ENCODE peak calls at places on chromosome 4, in four cellular contexts. D is HepG2, Z is GM12878, L is K562. F is an unnamed sample.

GRCh38 chr4:75621715-75622114 is 8.6 kb downstream of the CDKL2 start:
- DNase-seq in Z (no peak), D (no peak), L (no peak), F (no peak)

GRCh38 chr4:5691491-5692132 is 16.7 kb downstream of the EVC2 start:
- DNase-seq in L (no peak), D (no peak), Z (no peak), F (no peak)

GRCh38 chr4:23728393-23728792 is 161.5 kb downstream of the PPARGC1A start:
- DNase-seq in Z (no peak), D (no peak), L (no peak), F (no peak)

GRCh38 chr4:142687547-142688275 is 158.4 kb downstream of the INPP4B start:
- DNase-seq in L (no peak), Z (no peak), D (no peak), F (no peak)

GRCh38 chr4:15455290-15455689 is 14.4 kb upstream of the CC2D2A start:
- DNase-seq in L (no peak), Z (no peak), D (no peak), F (no peak)

GRCh38 chr4:36255575-36255974 is 11.3 kb upstream of the ARAP2 start:
- DNase-seq in D (no peak), L (no peak), Z (peak; percentile 92), F (no peak)

GRCh38 chr4:16617416-16617815 is 281.0 kb downstream of the LDB2 start:
- DNase-seq in D (no peak), Z (no peak), L (no peak), F (no peak)

GRCh38 chr4:62517721-62518120 is 1317.6 kb downstream of the ADGRL3 start:
- DNase-seq in D (no peak), L (no peak), Z (no peak), F (no peak)

GRCh38 chr4:176238157-176238608 is 30.8 kb downstream of the ASB5 start:
- DNase-seq in Z (no peak), L (no peak), D (no peak), F (no peak)

GRCh38 chr4:25172964-25173917 is 13.0 kb upstream of the SEPSECS start:
- DNase-seq in L (peak; percentile 15), Z (no peak), D (no peak), F (no peak)

GRCh38 chr4:26140150-26140898 is 180.5 kb upstream of the RBPJ start:
- DNase-seq in Z (no peak), L (no peak), D (no peak), F (no peak)

GRCh38 chr4:70992354-70992753 is 1.1 kb upstream of the DCK start:
- DNase-seq in D (no peak), Z (no peak), L (no peak), F (peak; percentile 21)

GRCh38 chr4:139416073-139416673 is 37.7 kb upstream of the RAB33B start:
- DNase-seq in D (peak; percentile 28), Z (no peak), L (peak; percentile 33), F (no peak)

GRCh38 chr4:111556141-111556781 is 589.0 kb upstream of the FAM241A start:
- DNase-seq in Z (no peak), D (no peak), L (no peak), F (no peak)

DNA sequence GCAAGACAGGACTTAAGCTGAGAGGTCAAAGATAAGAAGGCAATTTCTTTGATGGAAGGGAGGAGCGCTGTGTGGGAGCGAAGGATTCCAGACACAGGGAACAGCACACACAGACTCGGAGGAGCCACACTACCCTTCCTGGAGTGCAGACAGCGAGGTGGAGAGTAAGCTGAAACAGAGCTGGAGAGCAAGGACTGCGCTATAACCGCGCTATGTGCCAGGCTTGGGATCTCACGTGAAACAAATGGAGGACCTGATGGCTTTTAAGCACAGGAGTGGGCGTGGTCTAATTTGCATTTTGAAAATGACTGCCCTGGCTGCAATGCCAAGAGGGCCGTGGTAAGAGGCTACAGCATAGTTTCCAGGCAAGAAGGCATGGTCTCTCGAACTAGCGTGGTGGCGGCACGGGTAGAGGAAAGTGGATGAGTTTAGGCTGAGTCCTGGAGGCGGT is 113.9 kb upstream of the SORBS2 start:
- DNase-seq in L (no peak), Z (no peak), D (no peak), F (no peak)
- TF ChIP-seq ETV6 in L (no peak), Z (no peak), D (no peak), F (no peak)

GRCh38 chr4:27728892-27729291 is 868.3 kb downstream of the STIM2 start:
- DNase-seq in L (no peak), D (no peak), Z (no peak), F (no peak)
- TF ChIP-seq ATF3 in L (no peak), D (no peak), Z (no peak), F (no peak)

GRCh38 chr4:163544407-163545038 is 50.0 kb downstream of the TMA16 start:
- DNase-seq in D (peak; percentile 22), Z (no peak), L (peak; percentile 72), F (peak; percentile 64)

GRCh38 chr4:163553146-163553545 is 58.7 kb downstream of the TMA16 start:
- DNase-seq in L (no peak), D (no peak), Z (no peak), F (no peak)

GRCh38 chr4:163550869-163551267 is 56.4 kb downstream of the TMA16 start:
- DNase-seq in Z (no peak), L (no peak), D (no peak), F (no peak)

DNA sequence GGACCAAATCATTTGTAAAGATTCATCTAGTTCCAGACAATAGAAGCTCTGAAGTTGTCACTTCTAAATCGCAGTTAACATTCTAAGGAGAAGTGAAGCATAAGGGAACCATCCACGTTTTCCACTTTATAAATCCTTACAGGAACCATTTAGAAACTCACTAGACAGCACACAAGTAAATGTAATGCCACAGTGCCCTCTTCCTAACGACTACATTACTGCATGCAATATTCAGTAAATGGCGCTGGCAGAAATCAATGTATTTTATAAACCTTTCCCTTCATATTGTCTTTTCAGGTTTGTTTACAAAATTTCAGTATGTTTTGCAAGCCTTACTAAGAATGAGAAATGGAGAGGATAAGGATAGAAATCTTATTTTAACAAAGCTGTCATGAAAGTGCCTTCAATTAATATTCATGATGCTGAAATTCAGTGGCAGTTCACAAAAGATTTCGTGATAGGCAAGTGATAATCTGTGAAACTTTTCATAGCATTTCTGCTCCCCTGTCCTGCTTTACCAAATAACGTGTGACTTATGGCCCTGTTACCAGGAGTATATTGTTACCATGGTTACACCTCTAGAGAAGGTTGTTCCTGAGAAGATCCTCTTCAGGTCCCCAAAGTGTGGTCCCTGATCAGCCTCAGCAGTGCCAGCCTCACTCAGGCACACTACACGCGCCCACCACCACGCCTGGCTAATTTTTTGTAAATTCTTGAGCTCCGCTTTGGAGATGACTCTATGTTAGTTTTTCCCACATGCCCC is 54.2 kb downstream of the TMA16 start:
- DNase-seq in Z (no peak), L (peak; percentile 18), D (peak; percentile 37), F (no peak)
- TF ChIP-seq ETV6 in Z (no peak), L (no peak), D (no peak), F (no peak)

GRCh38 chr4:108512615-108513505 is 107.5 kb upstream of the RPL34 start:
- DNase-seq in Z (no peak), L (peak; percentile 26), D (peak; percentile 29), F (peak; percentile 51)
- TF ChIP-seq ATF3 in Z (no peak), L (no peak), D (no peak), F (no peak)

GRCh38 chr4:146049802-146050201 is 111.2 kb upstream of the ZNF827 start:
- DNase-seq in D (no peak), L (peak; percentile 16), Z (peak; percentile 56), F (no peak)
- TF ChIP-seq ETV6 in D (no peak), L (no peak), Z (peak; percentile 77), F (no peak)

GRCh38 chr4:152967942-152968341 is 31.8 kb downstream of the FHDC1 start:
- DNase-seq in D (no peak), L (no peak), Z (no peak), F (no peak)

GRCh38 chr4:152968806-152969394 is 32.8 kb downstream of the FHDC1 start:
- DNase-seq in L (no peak), D (no peak), Z (no peak), F (no peak)

GRCh38 chr4:152971053-152971452 is 34.9 kb downstream of the FHDC1 start:
- DNase-seq in Z (no peak), L (no peak), D (no peak), F (no peak)

GRCh38 chr4:152972821-152973613 is 36.9 kb downstream of the FHDC1 start:
- DNase-seq in Z (no peak), L (no peak), D (no peak), F (no peak)

GRCh38 chr4:152970102-152970820 is 34.1 kb downstream of the FHDC1 start:
- DNase-seq in D (no peak), Z (no peak), L (no peak), F (no peak)
- TF ChIP-seq ATF3 in D (no peak), Z (no peak), L (no peak), F (no peak)

DNA sequence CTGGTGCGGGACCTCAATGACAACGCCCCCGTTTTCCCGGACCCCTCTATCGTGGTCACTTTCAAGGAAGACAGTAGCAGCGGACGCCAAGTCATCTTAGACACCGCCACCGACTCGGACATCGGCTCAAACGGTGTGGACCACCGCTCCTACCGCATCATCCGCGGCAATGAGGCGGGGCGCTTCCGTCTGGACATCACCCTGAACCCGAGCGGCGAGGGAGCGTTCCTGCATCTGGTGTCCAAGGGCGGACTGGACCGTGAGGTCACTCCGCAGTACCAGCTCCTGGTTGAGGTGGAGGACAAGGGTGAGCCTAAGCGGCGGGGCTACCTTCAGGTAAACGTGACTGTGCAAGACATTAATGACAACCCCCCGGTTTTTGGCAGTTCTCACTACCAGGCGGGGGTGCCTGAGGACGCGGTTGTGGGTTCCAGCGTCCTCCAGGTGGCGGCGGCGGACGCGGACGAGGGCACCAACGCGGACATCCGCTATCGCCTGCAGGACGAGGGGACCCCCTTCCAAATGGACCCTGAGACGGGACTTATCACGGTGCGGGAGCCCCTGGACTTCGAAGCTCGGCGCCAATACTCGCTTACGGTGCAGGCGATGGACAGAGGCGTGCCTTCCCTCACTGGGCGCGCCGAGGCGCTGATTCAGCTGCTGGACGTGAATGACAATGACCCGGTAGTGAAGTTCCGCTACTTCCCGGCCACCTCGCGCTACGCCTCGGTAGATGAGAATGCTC is 2.2 kb downstream of the FAT4 start:
- DNase-seq in D (no peak), Z (no peak), L (no peak), F (peak; percentile 54)
- TF ChIP-seq ETV6 in D (no peak), Z (no peak), L (no peak), F (peak; percentile 50)

DNA sequence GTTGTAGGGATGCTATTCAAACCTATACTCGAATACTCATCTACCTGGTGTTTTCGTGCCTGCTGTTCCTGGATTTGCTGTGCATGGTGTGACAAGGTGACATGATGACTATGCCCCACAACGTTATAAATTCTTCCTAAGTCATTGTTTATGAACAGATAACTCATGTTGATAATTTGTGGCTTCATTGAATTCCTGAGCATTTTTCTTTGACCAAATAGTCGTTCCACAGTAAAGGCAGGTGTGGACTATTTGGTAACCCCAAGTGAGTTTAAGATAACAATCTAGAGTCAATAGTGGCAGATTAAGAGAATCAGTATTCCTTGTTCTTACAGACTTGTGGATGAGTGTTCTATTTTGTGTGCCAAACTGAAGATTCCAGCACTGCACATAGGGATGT is 59.9 kb downstream of the SNX25 start:
- DNase-seq in Z (no peak), D (peak; percentile 21), L (no peak), F (no peak)
- TF ChIP-seq ATF3 in Z (no peak), D (no peak), L (no peak), F (no peak)